ENCODE peak calls at places on chromosomes 3 and 15, in ten cellular contexts. N, A, L, Z, J, D, S, U, X and Q are unnamed samples.

GRCh38 chr3:126358816-126359181 is 1.6 kb upstream of the KLF15 start:
- DNase-seq in N (no peak), A (peak; percentile 77), L (no peak), Z (peak; percentile 29), J (no peak), D (no peak), S (no peak), U (no peak), X (no peak), Q (no peak)

GRCh38 chr3:140595295-140595694 is 82.6 kb upstream of the TRIM42 start:
- DNase-seq in N (peak; percentile 4), A (no peak), L (no peak), Z (no peak), J (peak; percentile 40), D (peak; percentile 66), S (no peak), U (no peak), X (peak; percentile 74), Q (no peak)

GRCh38 chr15:84764989-84765388 is 16.6 kb downstream of the ZNF592 start:
- DNase-seq in N (no peak), A (no peak), L (no peak), Z (no peak), J (no peak), D (no peak), S (no peak), U (no peak), X (no peak), Q (no peak)

GRCh38 chr15:47293763-47294162 is 423.5 kb upstream of the SEMA6D start:
- DNase-seq in N (peak; percentile 91), A (peak; percentile 91), L (peak; percentile 95), Z (no peak), J (peak; percentile 86), D (peak; percentile 96), S (no peak), U (no peak), X (peak; percentile 94), Q (peak; percentile 16)

GRCh38 chr3:113151475-113152031 is 59.8 kb upstream of the BOC start:
- DNase-seq in N (no peak), A (no peak), L (no peak), Z (no peak), J (peak; percentile 9), D (peak; percentile 83), S (no peak), U (no peak), X (no peak), Q (no peak)

GRCh38 chr3:196246612-196247308 is 30.4 kb downstream of the SLC51A start:
- DNase-seq in N (peak; percentile 54), A (no peak), L (peak; percentile 83), Z (no peak), J (no peak), D (peak; percentile 84), S (no peak), U (no peak), X (peak; percentile 76), Q (peak; percentile 98)

GRCh38 chr3:188369526-188369925 is 215.6 kb downstream of the LPP start:
- DNase-seq in N (no peak), A (no peak), L (no peak), Z (no peak), J (no peak), D (no peak), S (no peak), U (no peak), X (no peak), Q (no peak)

GRCh38 chr3:112302881-112303761 is 9.1 kb upstream of the SLC9C1 start:
- DNase-seq in N (peak; percentile 44), A (no peak), L (peak; percentile 11), Z (no peak), J (no peak), D (no peak), S (no peak), U (no peak), X (no peak), Q (no peak)

GRCh38 chr15:70690491-70691281 is 72.7 kb downstream of the UACA start:
- DNase-seq in N (peak; percentile 26), A (no peak), L (no peak), Z (no peak), J (no peak), D (no peak), S (no peak), U (no peak), X (no peak), Q (no peak)
- H3K4me3 ChIP-seq in N (no peak overlapping the region), A (no peak overlapping the region), L (no peak overlapping the region), Z (no peak overlapping the region), J (no peak overlapping the region), D (no peak overlapping the region), S (no peak overlapping the region), U (no peak overlapping the region), X (no peak overlapping the region), Q (no peak overlapping the region)

DNA sequence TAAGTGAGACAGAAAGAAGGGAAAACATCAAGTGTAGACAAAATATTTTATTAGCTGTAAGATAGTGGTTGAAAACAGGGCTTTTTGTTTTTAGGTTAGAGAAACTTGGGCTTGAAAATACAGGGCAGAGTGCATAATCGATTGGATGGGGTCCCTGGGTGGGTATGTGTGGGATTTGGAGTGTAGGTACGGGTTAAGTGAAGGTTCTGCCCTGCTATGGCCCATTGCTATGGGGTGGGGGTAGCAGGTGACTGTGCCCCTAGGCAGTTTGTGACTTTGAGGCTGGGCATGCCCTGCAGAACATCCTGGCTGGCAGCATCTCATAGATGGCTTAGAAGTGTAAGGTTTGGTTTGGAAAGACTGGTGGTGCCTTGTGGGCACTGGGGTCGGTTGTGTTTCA is 3.7 kb upstream of the FAM131A start:
- DNase-seq in N (no peak), A (no peak), L (no peak), Z (no peak), J (no peak), D (no peak), S (no peak), U (no peak), X (no peak), Q (no peak)
- TF ChIP-seq CTCF in N (no peak), A (no peak), L (no peak), Z (no peak), J (no peak), D (no peak), S (no peak), U (no peak), X (no peak), Q (no peak)

GRCh38 chr15:75348034-75348562 is 1.3 kb downstream of the NEIL1 start:
- DNase-seq in N (no peak), A (no peak), L (no peak), Z (peak; percentile 72), J (no peak), D (no peak), S (no peak), U (no peak), X (no peak), Q (no peak)

GRCh38 chr15:75349851-75350588 is 3.2 kb downstream of the NEIL1 start:
- DNase-seq in N (no peak), A (no peak), L (no peak), Z (no peak), J (no peak), D (no peak), S (peak; percentile 58), U (no peak), X (no peak), Q (no peak)

GRCh38 chr15:75346796-75347221 is at the start of gene NEIL1:
- DNase-seq in N (no peak), A (no peak), L (no peak), Z (no peak), J (no peak), D (no peak), S (peak; percentile 42), U (no peak), X (no peak), Q (no peak)

GRCh38 chr15:75347222-75348033 is 589 bp downstream of the NEIL1 start:
- DNase-seq in N (no peak), A (peak; percentile 94), L (no peak), Z (peak; percentile 87), J (no peak), D (no peak), S (peak; percentile 68), U (peak; percentile 58), X (no peak), Q (no peak)

DNA sequence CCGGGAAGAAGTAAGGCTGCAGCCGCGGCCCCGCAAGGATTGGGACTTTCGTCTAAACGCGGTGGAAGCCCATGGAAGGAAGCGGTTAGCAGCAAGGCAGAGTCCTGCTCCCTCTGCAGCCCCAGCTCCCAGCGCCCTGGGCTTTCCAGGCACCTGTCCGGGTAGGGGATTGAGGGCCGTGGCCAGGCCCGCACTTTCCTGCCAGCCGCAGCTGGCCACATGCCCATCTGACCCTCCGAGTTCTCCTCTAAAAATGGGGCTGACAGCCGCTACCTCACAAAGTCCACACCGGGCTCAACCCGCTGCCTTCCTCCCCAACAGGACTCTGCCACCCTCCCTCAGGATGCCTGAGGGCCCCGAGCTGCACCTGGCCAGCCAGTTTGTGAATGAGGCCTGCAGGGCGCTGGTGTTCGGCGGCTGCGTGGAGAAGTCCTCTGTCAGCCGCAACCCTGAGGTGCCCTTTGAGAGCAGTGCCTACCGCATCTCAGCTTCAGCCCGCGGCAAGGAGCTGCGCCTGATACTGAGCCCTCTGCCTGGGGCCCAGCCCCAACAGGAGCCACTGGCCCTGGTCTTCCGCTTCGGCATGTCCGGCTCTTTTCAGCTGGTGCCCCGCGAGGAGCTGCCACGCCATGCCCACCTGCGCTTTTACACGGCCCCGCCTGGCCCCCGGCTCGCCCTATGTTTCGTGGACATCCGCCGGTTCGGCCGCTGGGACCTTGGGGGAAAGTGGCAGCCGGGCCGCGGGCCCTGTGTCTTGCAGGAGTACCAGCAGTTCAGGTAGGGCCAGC is 1.9 kb downstream of the NEIL1 start:
- DNase-seq in N (no peak), A (no peak), L (no peak), Z (peak; percentile 75), J (no peak), D (no peak), S (peak; percentile 40), U (peak; percentile 21), X (no peak), Q (no peak)
- H3K4me3 ChIP-seq in N (peak overlapping the region; percentile 73), A (peak overlapping the region; percentile 85), L (peak overlapping the region; percentile 56), Z (peak overlapping the region; percentile 88), J (peak overlapping the region; percentile 75), D (peak overlapping the region; percentile 70), S (peak overlapping the region; percentile 80), U (peak overlapping the region; percentile 84), X (peak overlapping the region; percentile 65), Q (peak overlapping the region; percentile 70)

GRCh38 chr15:100712226-100712625 is 109.8 kb downstream of the ASB7 start:
- DNase-seq in N (peak; percentile 92), A (peak; percentile 86), L (peak; percentile 57), Z (no peak), J (no peak), D (no peak), S (no peak), U (peak; percentile 64), X (no peak), Q (no peak)

GRCh38 chr15:100710744-100711478 is 108.5 kb downstream of the ASB7 start:
- DNase-seq in N (no peak), A (peak; percentile 60), L (no peak), Z (no peak), J (no peak), D (no peak), S (no peak), U (no peak), X (no peak), Q (no peak)

GRCh38 chr15:100710213-100710612 is 107.8 kb downstream of the ASB7 start:
- DNase-seq in N (no peak), A (no peak), L (no peak), Z (no peak), J (no peak), D (no peak), S (no peak), U (no peak), X (no peak), Q (no peak)

GRCh38 chr15:100713163-100713867 is 110.9 kb downstream of the ASB7 start:
- DNase-seq in N (peak; percentile 80), A (peak; percentile 81), L (peak; percentile 79), Z (no peak), J (no peak), D (peak; percentile 65), S (no peak), U (peak; percentile 95), X (peak; percentile 77), Q (no peak)

GRCh38 chr15:100711479-100712130 is 109.2 kb downstream of the ASB7 start:
- DNase-seq in N (peak; percentile 45), A (peak; percentile 59), L (peak; percentile 22), Z (no peak), J (no peak), D (no peak), S (no peak), U (no peak), X (no peak), Q (no peak)
- TF ChIP-seq CTCF in N (no peak), A (no peak), L (no peak), Z (no peak), J (no peak), D (no peak), S (no peak), U (no peak), X (no peak), Q (no peak)